ENCODE peak calls at places on chromosome 14, in nine cellular contexts. One of them, this sample, is unnamed.
A peak's percentile ranks its signal among the peaks of the same experiment; 100 is the strongest.

GRCh38 chr14:40581264-40581663 is 1025.4 kb upstream of the LRFN5 start:
- DNase-seq in transverse colon: no peak
- DNase-seq in K562: no peak
- DNase-seq in stomach: no peak
- DNase-seq in HepG2: no peak
- DNase-seq in Panc1: no peak
- DNase-seq in HCT116: no peak
- DNase-seq in prostate gland: no peak
- DNase-seq in SK-N-MC: no peak
- DNase-seq in this sample: no peak

GRCh38 chr14:105903971-105904370 is 377.6 kb downstream of the TMEM121 start:
- DNase-seq in transverse colon: no peak
- DNase-seq in K562: no peak
- DNase-seq in stomach: no peak
- DNase-seq in HepG2: no peak
- DNase-seq in Panc1: no peak
- DNase-seq in HCT116: no peak
- DNase-seq in prostate gland: no peak
- DNase-seq in SK-N-MC: no peak
- DNase-seq in this sample: no peak

GRCh38 chr14:50573862-50574261 is 13.9 kb downstream of the ATL1 start:
- DNase-seq in transverse colon: no peak
- DNase-seq in K562: no peak
- DNase-seq in stomach: no peak
- DNase-seq in HepG2: no peak
- DNase-seq in Panc1: no peak
- DNase-seq in HCT116: no peak
- DNase-seq in prostate gland: no peak
- DNase-seq in SK-N-MC: no peak
- DNase-seq in this sample: no peak

GRCh38 chr14:65258391-65258790 is 154.1 kb upstream of the FUT8 start:
- DNase-seq in transverse colon: no peak
- DNase-seq in K562: no peak
- DNase-seq in stomach: no peak
- DNase-seq in HepG2: peak; percentile 90
- DNase-seq in Panc1: peak; percentile 47
- DNase-seq in HCT116: peak; percentile 77
- DNase-seq in prostate gland: no peak
- DNase-seq in SK-N-MC: no peak
- DNase-seq in this sample: no peak

GRCh38 chr14:89217876-89218275 is 199.2 kb downstream of the FOXN3 start:
- DNase-seq in transverse colon: no peak
- DNase-seq in K562: no peak
- DNase-seq in stomach: no peak
- DNase-seq in HepG2: no peak
- DNase-seq in Panc1: no peak
- DNase-seq in HCT116: no peak
- DNase-seq in prostate gland: no peak
- DNase-seq in SK-N-MC: no peak
- DNase-seq in this sample: no peak

GRCh38 chr14:92317511-92317910 is 5.5 kb upstream of the SLC24A4 start:
- DNase-seq in transverse colon: no peak
- DNase-seq in K562: no peak
- DNase-seq in stomach: no peak
- DNase-seq in HepG2: no peak
- DNase-seq in Panc1: no peak
- DNase-seq in HCT116: no peak
- DNase-seq in prostate gland: no peak
- DNase-seq in SK-N-MC: no peak
- DNase-seq in this sample: no peak

GRCh38 chr14:29216316-29216715 is 449.7 kb downstream of the FOXG1 start:
- DNase-seq in transverse colon: no peak
- DNase-seq in K562: no peak
- DNase-seq in stomach: no peak
- DNase-seq in HepG2: no peak
- DNase-seq in Panc1: no peak
- DNase-seq in HCT116: no peak
- DNase-seq in prostate gland: no peak
- DNase-seq in SK-N-MC: no peak
- DNase-seq in this sample: no peak

GRCh38 chr14:34750670-34751069 is 36.3 kb upstream of the CFL2 start:
- DNase-seq in transverse colon: no peak
- DNase-seq in K562: no peak
- DNase-seq in stomach: no peak
- DNase-seq in HepG2: no peak
- DNase-seq in Panc1: no peak
- DNase-seq in HCT116: no peak
- DNase-seq in prostate gland: no peak
- DNase-seq in SK-N-MC: no peak
- DNase-seq in this sample: no peak

GRCh38 chr14:96030136-96030760 is 8.9 kb upstream of the C14orf132 start:
- DNase-seq in transverse colon: no peak
- DNase-seq in K562: no peak
- DNase-seq in stomach: no peak
- DNase-seq in HepG2: no peak
- DNase-seq in Panc1: no peak
- DNase-seq in HCT116: no peak
- DNase-seq in prostate gland: no peak
- DNase-seq in SK-N-MC: no peak
- DNase-seq in this sample: no peak

GRCh38 chr14:104752735-104753527 is at the start of gene SIVA1:
- DNase-seq in transverse colon: peak; percentile 100
- DNase-seq in K562: peak; percentile 96
- DNase-seq in stomach: peak; percentile 100
- DNase-seq in HepG2: peak; percentile 97
- DNase-seq in Panc1: peak; percentile 93
- DNase-seq in HCT116: peak; percentile 98
- DNase-seq in prostate gland: peak; percentile 99
- DNase-seq in SK-N-MC: peak; percentile 86
- DNase-seq in this sample: peak; percentile 100

GRCh38 chr14:104752338-104752734 is 611 bp upstream of the SIVA1 start:
- DNase-seq in transverse colon: no peak
- DNase-seq in K562: no peak
- DNase-seq in stomach: no peak
- DNase-seq in HepG2: no peak
- DNase-seq in Panc1: no peak
- DNase-seq in HCT116: no peak
- DNase-seq in prostate gland: no peak
- DNase-seq in SK-N-MC: no peak
- DNase-seq in this sample: no peak

GRCh38 chr14:104755621-104756020 is 2.7 kb downstream of the SIVA1 start:
- DNase-seq in transverse colon: no peak
- DNase-seq in K562: no peak
- DNase-seq in stomach: no peak
- DNase-seq in HepG2: no peak
- DNase-seq in Panc1: no peak
- DNase-seq in HCT116: no peak
- DNase-seq in prostate gland: no peak
- DNase-seq in SK-N-MC: no peak
- DNase-seq in this sample: no peak

GRCh38 chr14:104753528-104754212 is 723 bp downstream of the SIVA1 start:
- DNase-seq in transverse colon: peak; percentile 32
- DNase-seq in K562: no peak
- DNase-seq in stomach: no peak
- DNase-seq in HepG2: no peak
- DNase-seq in Panc1: no peak
- DNase-seq in HCT116: no peak
- DNase-seq in prostate gland: no peak
- DNase-seq in SK-N-MC: no peak
- DNase-seq in this sample: no peak

DNA sequence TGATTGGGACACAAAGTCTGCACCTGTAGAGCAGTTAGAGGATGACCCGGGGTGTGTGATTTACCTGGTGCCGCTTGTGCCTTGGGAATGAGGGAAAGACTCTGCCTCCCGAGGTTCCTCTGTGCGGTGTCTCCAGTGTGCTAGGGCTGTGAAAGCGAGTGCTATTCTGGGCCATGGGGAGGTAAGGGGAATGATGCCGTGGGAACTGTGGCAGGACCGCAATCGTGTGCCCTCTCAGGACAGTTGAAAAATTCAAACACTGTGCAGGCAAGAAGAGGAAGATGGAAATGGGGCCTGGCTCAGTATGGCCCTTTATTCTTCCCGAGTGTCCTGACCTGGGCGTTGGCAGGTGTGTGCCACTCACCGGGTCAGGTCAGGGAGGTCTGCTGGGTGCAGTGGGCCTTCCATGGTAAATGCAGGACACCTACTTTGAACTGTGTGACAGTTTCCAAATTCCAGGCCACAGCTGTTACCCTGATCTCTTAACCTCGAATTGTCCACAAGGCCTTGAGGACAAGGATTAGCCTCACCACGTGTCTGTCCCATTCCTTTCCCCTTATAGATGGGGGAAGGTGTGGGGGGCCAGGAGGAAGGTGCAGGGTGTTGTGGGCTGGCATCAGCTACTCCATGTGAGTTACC is 1.4 kb downstream of the SIVA1 start:
- DNase-seq in transverse colon: no peak
- DNase-seq in K562: no peak
- DNase-seq in stomach: no peak
- DNase-seq in HepG2: no peak
- DNase-seq in Panc1: no peak
- DNase-seq in HCT116: no peak
- DNase-seq in prostate gland: no peak
- DNase-seq in SK-N-MC: no peak
- DNase-seq in this sample: no peak
- H3K27ac ChIP-seq in transverse colon: peak overlapping the region; percentile 92
- H3K27ac ChIP-seq in K562: no peak overlapping the region
- H3K27ac ChIP-seq in stomach: no peak overlapping the region
- H3K27ac ChIP-seq in HepG2: peak overlapping the region; percentile 88
- H3K27ac ChIP-seq in Panc1: no peak overlapping the region
- H3K27ac ChIP-seq in HCT116: peak overlapping the region; percentile 90
- H3K27ac ChIP-seq in prostate gland: no peak overlapping the region
- H3K27ac ChIP-seq in SK-N-MC: no peak overlapping the region
- H3K27ac ChIP-seq in this sample: peak overlapping the region; percentile 85

GRCh38 chr14:99163446-99163845 is 108.6 kb downstream of the BCL11B start:
- DNase-seq in transverse colon: no peak
- DNase-seq in K562: no peak
- DNase-seq in stomach: no peak
- DNase-seq in HepG2: no peak
- DNase-seq in Panc1: no peak
- DNase-seq in HCT116: no peak
- DNase-seq in prostate gland: no peak
- DNase-seq in SK-N-MC: no peak
- DNase-seq in this sample: no peak
- TF ChIP-seq POLR2AphosphoS5 in transverse colon: no peak
- TF ChIP-seq POLR2AphosphoS5 in K562: no peak
- TF ChIP-seq POLR2AphosphoS5 in stomach: no peak
- TF ChIP-seq POLR2AphosphoS5 in HepG2: no peak
- TF ChIP-seq POLR2AphosphoS5 in Panc1: no peak
- TF ChIP-seq POLR2AphosphoS5 in HCT116: no peak
- TF ChIP-seq POLR2AphosphoS5 in prostate gland: no peak
- TF ChIP-seq POLR2AphosphoS5 in SK-N-MC: no peak
- TF ChIP-seq POLR2AphosphoS5 in this sample: no peak

GRCh38 chr14:22551597-22551982 is 37.4 kb downstream of the DAD1 start:
- DNase-seq in transverse colon: no peak
- DNase-seq in K562: no peak
- DNase-seq in stomach: no peak
- DNase-seq in HepG2: no peak
- DNase-seq in Panc1: no peak
- DNase-seq in HCT116: no peak
- DNase-seq in prostate gland: no peak
- DNase-seq in SK-N-MC: no peak
- DNase-seq in this sample: no peak

GRCh38 chr14:22552001-22552826 is 36.8 kb downstream of the DAD1 start:
- DNase-seq in transverse colon: no peak
- DNase-seq in K562: no peak
- DNase-seq in stomach: no peak
- DNase-seq in HepG2: no peak
- DNase-seq in Panc1: no peak
- DNase-seq in HCT116: no peak
- DNase-seq in prostate gland: no peak
- DNase-seq in SK-N-MC: no peak
- DNase-seq in this sample: no peak

GRCh38 chr14:22547948-22548750 is 40.9 kb downstream of the DAD1 start:
- DNase-seq in transverse colon: no peak
- DNase-seq in K562: no peak
- DNase-seq in stomach: no peak
- DNase-seq in HepG2: no peak
- DNase-seq in Panc1: no peak
- DNase-seq in HCT116: no peak
- DNase-seq in prostate gland: no peak
- DNase-seq in SK-N-MC: no peak
- DNase-seq in this sample: no peak

GRCh38 chr14:22549304-22549962 is 39.6 kb downstream of the DAD1 start:
- DNase-seq in transverse colon: no peak
- DNase-seq in K562: no peak
- DNase-seq in stomach: no peak
- DNase-seq in HepG2: no peak
- DNase-seq in Panc1: no peak
- DNase-seq in HCT116: no peak
- DNase-seq in prostate gland: no peak
- DNase-seq in SK-N-MC: no peak
- DNase-seq in this sample: no peak

GRCh38 chr14:22549981-22550670 is 38.9 kb downstream of the DAD1 start:
- DNase-seq in transverse colon: no peak
- DNase-seq in K562: no peak
- DNase-seq in stomach: no peak
- DNase-seq in HepG2: no peak
- DNase-seq in Panc1: no peak
- DNase-seq in HCT116: no peak
- DNase-seq in prostate gland: no peak
- DNase-seq in SK-N-MC: no peak
- DNase-seq in this sample: no peak
- H3K27ac ChIP-seq in transverse colon: peak overlapping the region; percentile 38
- H3K27ac ChIP-seq in K562: no peak overlapping the region
- H3K27ac ChIP-seq in stomach: peak overlapping the region; percentile 25
- H3K27ac ChIP-seq in HepG2: no peak overlapping the region
- H3K27ac ChIP-seq in Panc1: no peak overlapping the region
- H3K27ac ChIP-seq in HCT116: no peak overlapping the region
- H3K27ac ChIP-seq in prostate gland: no peak overlapping the region
- H3K27ac ChIP-seq in SK-N-MC: no peak overlapping the region
- H3K27ac ChIP-seq in this sample: no peak overlapping the region

DNA sequence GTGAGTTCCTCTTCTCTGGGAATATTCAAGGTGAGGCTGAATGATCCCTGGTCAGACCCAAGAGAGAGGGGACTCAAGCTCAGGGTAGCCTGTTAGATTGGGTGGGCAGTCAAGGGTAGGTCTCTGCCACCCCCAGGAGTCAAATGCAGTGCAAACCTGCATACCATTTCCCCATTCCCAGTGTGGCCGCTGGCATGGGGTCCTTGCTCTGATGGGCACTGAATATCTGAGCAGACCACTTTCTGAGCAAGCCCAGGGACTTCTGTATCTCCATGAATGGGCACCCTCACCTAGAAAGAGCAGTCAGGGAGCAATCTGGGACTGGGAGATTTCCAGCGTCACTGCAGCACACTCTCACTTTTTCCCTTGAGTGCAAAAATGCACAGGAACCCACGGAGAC is 573.7 kb downstream of the BCL11B start:
- DNase-seq in transverse colon: no peak
- DNase-seq in K562: no peak
- DNase-seq in stomach: no peak
- DNase-seq in HepG2: no peak
- DNase-seq in Panc1: no peak
- DNase-seq in HCT116: no peak
- DNase-seq in prostate gland: no peak
- DNase-seq in SK-N-MC: no peak
- DNase-seq in this sample: peak; percentile 79
- TF ChIP-seq POLR2AphosphoS5 in transverse colon: no peak
- TF ChIP-seq POLR2AphosphoS5 in K562: no peak
- TF ChIP-seq POLR2AphosphoS5 in stomach: no peak
- TF ChIP-seq POLR2AphosphoS5 in HepG2: no peak
- TF ChIP-seq POLR2AphosphoS5 in Panc1: no peak
- TF ChIP-seq POLR2AphosphoS5 in HCT116: no peak
- TF ChIP-seq POLR2AphosphoS5 in prostate gland: no peak
- TF ChIP-seq POLR2AphosphoS5 in SK-N-MC: no peak
- TF ChIP-seq POLR2AphosphoS5 in this sample: no peak